ENCODE peak calls at places on chromosomes 2 and 18, in six cellular contexts. H, J, R, I, Z and P are unnamed samples.

GRCh38 chr2:53021285-53021684 is 746.3 kb upstream of the CHAC2 start:
- DNase-seq in Z (peak), I (no peak), J (no peak), H (no peak), R (no peak), P (no peak)

GRCh38 chr2:85907671-85908157 is 18.9 kb upstream of the ST3GAL5 start:
- DNase-seq in Z (peak), I (no peak), H (no peak), J (no peak), R (no peak), P (no peak)

GRCh38 chr2:219309278-219309677 is at the start of gene PTPRN:
- DNase-seq in Z (no peak), R (no peak), H (no peak), J (no peak), I (no peak), P (peak)

GRCh38 chr2:212154392-212154791 is 384.2 kb downstream of the ERBB4 start:
- DNase-seq in H (no peak), R (no peak), I (no peak), Z (no peak), J (no peak), P (no peak)

GRCh38 chr2:42755161-42755900 is 8.6 kb downstream of the OXER1 start:
- DNase-seq in H (no peak), J (no peak), I (no peak), R (no peak), Z (no peak), P (no peak)

GRCh38 chr18:55269632-55270031 is 310.4 kb upstream of the CCDC68 start:
- DNase-seq in H (no peak), J (no peak), Z (peak), R (no peak), I (no peak), P (no peak)

GRCh38 chr2:150878347-150878746 is 383.3 kb downstream of the RBM43 start:
- DNase-seq in J (no peak), H (peak), R (no peak), I (peak), Z (no peak), P (peak)

GRCh38 chr2:19312949-19313348 is 45.5 kb downstream of the OSR1 start:
- DNase-seq in J (no peak), H (no peak), R (peak), Z (peak), I (peak), P (peak)

GRCh38 chr2:100142393-100142792 is at the start of gene AFF3:
- DNase-seq in H (no peak), R (no peak), I (no peak), J (peak), Z (no peak), P (peak)

GRCh38 chr18:9827856-9828793 is 57.6 kb upstream of the TXNDC2 start:
- DNase-seq in J (no peak), R (peak), I (no peak), H (peak), Z (peak), P (peak)

GRCh38 chr2:20929721-20930120 is 106.8 kb upstream of the LDAH start:
- DNase-seq in I (peak), J (no peak), H (no peak), Z (no peak), R (no peak), P (no peak)

GRCh38 chr2:200336980-200337615 is 30.6 kb downstream of the SPATS2L start:
- DNase-seq in H (no peak), Z (peak), I (no peak), J (no peak), R (no peak), P (no peak)

GRCh38 chr2:230007931-230008707 is 60.6 kb downstream of the SLC16A14 start:
- DNase-seq in J (peak), R (peak), I (peak), Z (peak), H (peak), P (peak)

GRCh38 chr2:30979822-30980245 is 158.4 kb downstream of the GALNT14 start:
- DNase-seq in Z (no peak), I (no peak), R (peak), J (no peak), H (no peak), P (no peak)

GRCh38 chr2:226398580-226398979 is 401.0 kb downstream of the IRS1 start:
- DNase-seq in I (peak), Z (no peak), H (no peak), J (no peak), R (no peak), P (no peak)

GRCh38 chr2:101699939-101700442 is 2.5 kb downstream of the MAP4K4 start:
- DNase-seq in J (no peak), Z (peak), I (peak), R (peak), H (no peak), P (no peak)

GRCh38 chr2:149015926-149016563 is 22.5 kb upstream of the LYPD6B start:
- DNase-seq in Z (no peak), H (no peak), J (no peak), R (no peak), I (no peak), P (no peak)

GRCh38 chr2:86808315-86809161 is 17.8 kb upstream of the CD8A start:
- DNase-seq in R (peak), H (peak), J (peak), I (peak), Z (peak), P (peak)

DNA sequence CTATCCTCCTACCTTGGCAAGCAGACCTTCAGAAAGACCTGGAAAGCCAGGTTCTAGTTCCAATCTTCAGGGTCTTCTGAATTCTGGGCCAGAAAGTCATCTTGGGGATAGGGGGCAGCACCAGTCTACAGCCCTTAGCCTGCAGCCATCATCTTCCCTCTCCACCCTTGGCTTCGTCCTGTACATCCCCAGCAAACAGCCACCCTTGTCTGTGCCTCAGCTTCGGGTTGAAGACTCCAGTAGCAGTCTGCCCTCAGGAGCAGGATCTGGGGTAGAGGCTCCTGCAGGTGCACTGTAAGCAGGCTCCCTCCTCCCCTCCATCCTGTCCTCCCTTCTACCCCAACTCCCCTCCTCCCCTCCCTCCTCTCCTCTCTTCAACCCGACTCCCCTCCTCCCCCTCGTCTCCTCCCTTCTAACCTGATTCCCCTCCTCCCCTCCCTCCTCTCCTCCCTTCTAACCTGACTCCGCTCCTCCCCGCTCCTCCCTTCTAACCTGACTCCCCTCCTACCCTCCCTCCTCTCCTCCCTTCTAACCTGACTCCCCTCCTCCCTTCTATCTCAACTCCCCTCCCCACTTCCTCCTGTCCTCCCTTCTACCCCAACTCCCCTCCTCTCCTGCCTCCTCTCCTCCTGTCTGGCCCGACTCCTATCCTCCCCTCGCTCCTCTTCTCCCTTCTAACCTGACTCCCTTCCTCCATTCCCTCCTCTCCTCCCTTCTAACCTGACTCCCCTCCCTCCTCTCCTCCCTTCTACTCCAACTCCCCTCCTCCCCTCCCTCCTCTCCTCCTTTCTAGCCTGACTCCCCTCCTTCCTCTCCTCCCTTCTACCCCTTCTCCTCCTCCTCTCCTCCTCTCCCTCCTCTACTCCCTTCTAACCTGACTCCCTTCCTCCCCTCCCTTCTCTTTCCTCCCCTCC is 90.1 kb upstream of the SMAD2 start:
- DNase-seq in H (no peak), R (no peak), I (no peak), Z (no peak), J (no peak), P (peak)
- TF ChIP-seq MYC in H (no peak), R (no peak), I (no peak), Z (no peak), J (no peak), P (no peak)

GRCh38 chr18:44543387-44543786 is 137.3 kb upstream of the SETBP1 start:
- DNase-seq in J (no peak), H (no peak), I (no peak), Z (no peak), R (no peak), P (no peak)

GRCh38 chr18:44541781-44542180 is 138.9 kb upstream of the SETBP1 start:
- DNase-seq in H (no peak), Z (no peak), R (no peak), J (no peak), I (no peak), P (no peak)

GRCh38 chr18:44537521-44537920 is 143.2 kb upstream of the SETBP1 start:
- DNase-seq in J (no peak), R (peak), I (no peak), Z (peak), H (no peak), P (no peak)

GRCh38 chr18:44545359-44545985 is 135.2 kb upstream of the SETBP1 start:
- DNase-seq in R (no peak), I (no peak), J (no peak), H (no peak), Z (no peak), P (no peak)

DNA sequence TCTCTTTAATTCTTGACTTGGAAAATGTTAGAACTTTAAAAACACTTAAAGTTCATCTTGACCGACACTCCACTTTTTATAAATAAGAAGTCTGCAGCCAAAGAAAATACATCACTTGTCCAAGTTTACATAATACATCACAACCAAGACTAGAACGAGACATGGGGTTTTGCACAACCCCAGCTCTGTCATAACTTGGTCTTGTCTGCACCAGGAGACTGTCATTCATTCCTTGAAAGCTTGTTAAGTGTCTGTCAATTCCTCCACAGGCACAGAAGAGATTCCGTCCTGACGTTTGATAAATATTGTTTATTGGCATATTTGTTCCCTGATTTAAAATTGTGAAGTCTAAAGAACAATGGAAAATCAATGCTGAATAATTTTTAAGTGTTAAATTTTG is 139.5 kb upstream of the SETBP1 start:
- DNase-seq in R (no peak), J (no peak), Z (peak), H (no peak), I (no peak), P (no peak)
- TF ChIP-seq MYC in R (no peak), J (no peak), Z (no peak), H (no peak), I (no peak), P (no peak)

DNA sequence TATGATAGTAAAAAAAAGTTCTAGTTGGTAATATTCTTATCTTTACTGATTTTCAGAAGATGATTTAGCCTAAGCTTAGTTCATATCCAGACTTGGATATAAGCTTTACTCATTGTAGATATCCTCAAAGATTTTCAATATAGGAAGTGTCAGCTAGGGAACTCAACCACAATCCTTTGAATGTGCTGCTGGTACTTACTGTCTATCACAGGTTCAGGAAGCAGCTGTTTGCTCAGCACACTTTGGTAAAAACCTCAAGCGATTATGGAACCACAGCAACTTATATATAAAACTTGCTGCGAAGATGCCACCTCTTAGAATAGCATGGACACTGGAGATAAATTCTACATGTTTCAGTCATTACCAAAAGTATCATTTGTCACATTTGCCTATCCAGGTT is 60.1 kb upstream of the TNFRSF11A start:
- DNase-seq in H (no peak), I (no peak), R (no peak), J (no peak), Z (no peak), P (peak)
- TF ChIP-seq MYC in H (no peak), I (no peak), R (no peak), J (no peak), Z (no peak), P (no peak)

GRCh38 chr2:96647681-96648080 is 5.1 kb downstream of the FER1L5 start:
- DNase-seq in R (no peak), J (no peak), H (no peak), I (no peak), Z (no peak), P (no peak)

GRCh38 chr2:96648306-96648705 is 5.7 kb downstream of the FER1L5 start:
- DNase-seq in Z (no peak), R (no peak), I (no peak), J (no peak), H (no peak), P (no peak)

GRCh38 chr2:96637385-96638143 is 548 bp downstream of the KANSL3 start:
- DNase-seq in H (peak), Z (peak), J (peak), I (peak), R (peak), P (peak)

GRCh38 chr2:96638144-96639121 is at the start of gene KANSL3:
- DNase-seq in H (peak), Z (peak), R (peak), J (peak), I (peak), P (peak)

DNA sequence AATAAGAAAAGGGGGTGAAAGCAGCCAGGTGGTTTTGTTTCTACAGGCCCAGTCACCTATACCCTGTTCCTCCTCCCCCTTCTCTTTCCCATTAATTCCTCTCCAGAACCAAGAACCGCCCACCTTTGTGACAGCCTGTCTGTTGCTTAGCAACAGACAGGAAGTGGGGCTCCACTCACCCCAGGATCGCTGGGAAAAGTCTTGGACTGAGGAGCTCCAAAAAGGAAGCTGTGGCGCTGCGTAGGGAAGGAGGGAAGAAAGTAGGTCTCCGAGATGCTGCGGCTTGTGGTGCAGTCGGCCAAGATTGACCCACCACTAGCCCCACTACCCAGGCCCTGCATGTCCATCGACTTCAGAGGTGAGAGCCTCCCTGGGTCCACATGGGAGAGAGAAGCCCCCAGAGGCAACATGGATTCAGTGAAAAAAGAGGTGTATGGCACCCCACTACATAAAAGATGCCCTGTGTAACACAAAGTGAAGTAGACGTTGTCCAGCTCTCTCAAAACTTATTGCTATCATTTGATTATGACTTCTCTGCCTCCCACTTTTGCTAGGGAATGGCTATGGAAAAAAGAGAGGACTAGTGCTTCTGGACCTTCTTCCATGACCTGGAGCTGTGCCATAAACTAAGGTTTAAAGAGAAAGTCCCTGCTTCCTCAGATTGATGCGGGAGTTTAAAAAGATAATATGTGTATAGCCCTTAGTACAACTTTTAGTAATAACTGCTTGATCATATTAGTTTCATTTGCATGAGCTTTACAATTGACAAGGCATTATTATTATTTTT is at the start of gene FER1L5:
- DNase-seq in J (no peak), Z (no peak), H (peak), I (no peak), R (no peak), P (no peak)
- TF ChIP-seq MYC in J (no peak), Z (no peak), H (no peak), I (no peak), R (no peak), P (no peak)

GRCh38 chr18:33264566-33264965 is 176.0 kb downstream of the CCDC178 start:
- DNase-seq in Z (no peak), H (no peak), I (no peak), R (no peak), J (no peak), P (no peak)
- TF ChIP-seq MYC in Z (no peak), H (no peak), I (no peak), R (no peak), J (no peak), P (no peak)

GRCh38 chr2:108316881-108317258 is 28.2 kb downstream of the SULT1C2 start:
- DNase-seq in H (no peak), I (no peak), J (no peak), R (no peak), Z (no peak), P (no peak)

GRCh38 chr2:108324531-108325256 is 36.0 kb downstream of the SULT1C2 start:
- DNase-seq in R (no peak), Z (no peak), J (no peak), I (no peak), H (no peak), P (no peak)

GRCh38 chr2:108316194-108316880 is 27.6 kb downstream of the SULT1C2 start:
- DNase-seq in R (no peak), Z (no peak), I (no peak), H (no peak), J (no peak), P (no peak)

GRCh38 chr2:108323619-108324018 is 34.9 kb downstream of the SULT1C2 start:
- DNase-seq in Z (no peak), I (no peak), H (no peak), J (no peak), R (no peak), P (no peak)

DNA sequence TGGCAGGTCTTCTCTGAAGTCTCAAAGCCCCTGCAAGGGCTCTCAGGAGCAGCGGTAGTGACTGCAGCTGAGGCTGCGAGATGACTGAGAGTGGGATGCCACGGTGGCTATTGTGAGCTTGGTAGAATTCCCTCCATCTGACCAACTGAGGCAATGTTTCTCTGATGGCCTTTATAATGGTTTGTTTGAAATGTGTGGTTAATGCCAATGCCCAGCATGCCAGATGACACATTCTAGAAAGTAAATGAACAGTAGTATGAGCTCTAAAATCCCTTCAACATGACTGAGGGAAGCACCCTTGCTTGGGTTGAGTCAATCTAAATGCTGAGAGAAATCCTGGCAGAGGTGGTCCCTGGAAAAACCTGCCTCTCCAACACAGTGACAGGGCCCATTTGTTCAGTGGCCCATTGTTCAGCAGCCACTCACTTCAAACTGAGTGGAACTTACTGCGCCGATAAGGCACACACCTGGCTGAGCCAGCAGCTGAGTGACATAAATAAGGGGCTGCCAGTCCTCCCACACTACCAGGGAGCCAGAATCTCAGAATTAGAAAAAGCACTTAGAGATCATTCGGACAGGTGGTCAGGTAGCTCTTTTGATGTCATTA is 31.7 kb downstream of the SULT1C2 start:
- DNase-seq in J (no peak), R (no peak), H (no peak), Z (no peak), I (no peak), P (no peak)
- TF ChIP-seq MYC in J (no peak), R (no peak), H (no peak), Z (no peak), I (no peak), P (no peak)

GRCh38 chr2:64608867-64609228 is 44.9 kb downstream of the SERTAD2 start:
- DNase-seq in R (no peak), I (no peak), H (no peak), J (no peak), Z (peak), P (peak)

GRCh38 chr2:64605991-64606494 is 47.7 kb downstream of the SERTAD2 start:
- DNase-seq in I (no peak), Z (no peak), R (no peak), J (no peak), H (no peak), P (no peak)

GRCh38 chr2:64604929-64605550 is 48.7 kb downstream of the SERTAD2 start:
- DNase-seq in J (no peak), I (no peak), R (no peak), H (no peak), Z (no peak), P (no peak)

GRCh38 chr2:64607381-64607780 is 46.3 kb downstream of the SERTAD2 start:
- DNase-seq in R (no peak), I (no peak), H (no peak), J (no peak), Z (no peak), P (no peak)

DNA sequence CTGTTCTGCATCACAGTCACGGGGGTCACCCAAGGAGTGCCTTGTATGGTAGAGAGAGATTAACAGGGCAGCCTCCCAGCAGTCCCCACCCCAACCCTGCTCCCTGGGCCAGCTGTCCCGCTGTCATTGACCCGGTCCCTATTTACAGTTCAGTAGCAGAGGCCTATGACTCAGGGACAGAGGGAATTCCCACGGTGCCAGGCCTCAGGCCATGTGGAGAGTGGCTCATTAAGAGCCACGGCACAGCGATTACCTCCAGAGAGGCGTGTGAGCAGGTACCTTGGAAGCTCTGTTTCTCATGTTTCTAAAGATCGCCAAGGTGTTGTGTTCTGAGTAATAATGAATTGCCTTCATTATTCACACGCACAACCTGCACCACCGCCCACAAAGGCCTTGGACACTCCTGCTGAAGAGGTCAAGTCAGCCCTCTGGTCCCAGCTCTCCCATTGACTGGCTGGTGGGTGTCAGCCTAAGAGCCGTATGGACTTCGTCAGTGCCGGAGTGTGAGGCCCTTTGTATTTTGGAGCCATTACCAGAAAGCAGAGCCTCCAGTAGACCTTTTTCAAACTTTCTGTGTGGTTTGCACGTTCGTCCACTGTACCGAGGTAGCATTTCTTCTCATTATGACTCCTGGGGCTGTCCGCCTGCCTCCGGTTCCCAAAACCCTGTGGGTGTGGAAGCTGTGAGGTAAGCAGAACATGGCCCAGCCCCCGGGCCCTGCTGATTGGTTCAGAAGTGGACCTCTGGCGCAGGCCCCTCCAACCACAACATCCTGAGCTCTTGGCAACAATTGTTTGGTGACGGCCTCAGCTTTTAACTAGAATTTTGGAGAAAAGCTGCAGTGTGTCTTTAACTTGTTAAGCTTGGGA is 47.0 kb downstream of the SERTAD2 start:
- DNase-seq in H (peak), R (no peak), Z (no peak), J (peak), I (peak), P (peak)
- TF ChIP-seq MYC in H (no peak), R (no peak), Z (no peak), J (no peak), I (peak), P (no peak)